ENCODE peak calls at places on chromosomes 13 and 19, in eight cellular contexts. B is stimulated activated CD4-positive, alpha-beta T cell treated with anti-CD3 and anti-CD28 coated beads, TNF-alpha, amount 100 ng/mL, for 4 hours; I is type B pancreatic cell; X is HCT116; Z is amniotic epithelial cell; M is lung microvascular endothelial cell; T is NT2/D1; V is Calu3. H is an unnamed sample.

GRCh38 chr19:3699071-3699740 is 1.1 kb downstream of the PIP5K1C start:
- DNase-seq in M (peak), Z (peak), I (no peak), X (no peak), V (no peak), B (no peak), T (no peak), H (peak)

GRCh38 chr13:53783466-53783865 is 754.9 kb downstream of the OLFM4 start:
- DNase-seq in V (no peak), B (no peak), M (no peak), I (no peak), Z (no peak), T (no peak), X (no peak), H (no peak)

GRCh38 chr19:47494211-47494547 is 10.2 kb upstream of the KPTN start:
- DNase-seq in I (no peak), V (no peak), T (no peak), Z (no peak), B (no peak), M (no peak), X (no peak), H (no peak)

GRCh38 chr19:45526143-45526542 is 18.9 kb downstream of the VASP start:
- DNase-seq in Z (peak), B (no peak), M (peak), X (no peak), I (no peak), V (peak), T (no peak), H (peak)

GRCh38 chr13:30580852-30581502 is 36.7 kb upstream of the USPL1 start:
- DNase-seq in X (no peak), I (no peak), B (no peak), T (no peak), M (no peak), V (no peak), Z (peak), H (no peak)

GRCh38 chr13:34153428-34154180 is 335.7 kb downstream of the RFC3 start:
- DNase-seq in T (no peak), Z (peak), X (no peak), B (no peak), I (no peak), V (peak), M (peak), H (peak)

GRCh38 chr19:52959613-52960295 is 2.9 kb downstream of the ZNF816 start:
- DNase-seq in I (no peak), V (no peak), B (no peak), T (no peak), X (no peak), M (no peak), Z (no peak), H (no peak)

GRCh38 chr13:113631341-113632095 is 26.5 kb downstream of the ATP4B start:
- DNase-seq in T (no peak), B (no peak), X (no peak), I (no peak), Z (no peak), V (no peak), M (no peak), H (no peak)

GRCh38 chr19:11382898-11383705 is 1.0 kb downstream of the EPOR start:
- DNase-seq in X (peak), M (peak), V (peak), Z (no peak), I (no peak), B (peak), T (no peak), H (peak)

GRCh38 chr19:41706741-41707501 is 1.5 kb upstream of the CEACAM5 start:
- DNase-seq in I (peak), V (peak), T (peak), B (peak), M (peak), X (peak), Z (no peak), H (peak)

GRCh38 chr19:13033819-13034611 is 38.7 kb downstream of the NFIX start:
- DNase-seq in I (no peak), V (peak), B (no peak), T (no peak), Z (peak), M (peak), X (peak), H (peak)

GRCh38 chr19:31408460-31409124 is 59.4 kb upstream of the TSHZ3 start:
- DNase-seq in B (no peak), X (no peak), I (no peak), Z (peak), M (no peak), T (no peak), V (no peak), H (no peak)

GRCh38 chr19:42170052-42170451 is 37.8 kb upstream of the POU2F2 start:
- DNase-seq in I (no peak), Z (no peak), X (no peak), V (no peak), T (no peak), M (no peak), B (no peak), H (no peak)

GRCh38 chr13:22789027-22789593 is 391.7 kb upstream of the SGCG start:
- DNase-seq in V (no peak), M (no peak), B (no peak), I (no peak), T (no peak), X (peak), Z (no peak), H (no peak)

GRCh38 chr19:4077800-4078683 is 11.3 kb upstream of the ZBTB7A start:
- DNase-seq in X (no peak), V (peak), I (no peak), Z (no peak), B (no peak), M (no peak), T (no peak), H (peak)

GRCh38 chr13:86914757-86915156 is 756.4 kb upstream of the SLITRK5 start:
- DNase-seq in Z (no peak), T (no peak), B (no peak), M (no peak), V (no peak), X (no peak), I (no peak), H (no peak)

GRCh38 chr19:5691205-5691929 is 1.3 kb downstream of the RPL36 start:
- DNase-seq in Z (peak), V (peak), T (no peak), I (no peak), M (peak), B (no peak), X (no peak), H (peak)

GRCh38 chr19:46946611-46947238 is 72.9 kb upstream of the NPAS1 start:
- DNase-seq in T (no peak), V (no peak), B (no peak), X (no peak), M (no peak), I (no peak), Z (peak), H (no peak)

GRCh38 chr13:45299194-45299593 is 41.8 kb downstream of the TPT1 start:
- DNase-seq in I (no peak), X (no peak), M (peak), B (no peak), Z (no peak), V (no peak), T (no peak), H (peak)

GRCh38 chr13:91277013-91277676 is 70.3 kb upstream of the MIR17HG start:
- DNase-seq in T (no peak), Z (no peak), V (no peak), M (no peak), B (no peak), I (no peak), X (no peak), H (no peak)

GRCh38 chr13:36533806-36534205 is 101.5 kb downstream of the CCNA1 start:
- DNase-seq in B (no peak), V (no peak), T (no peak), Z (no peak), X (no peak), I (no peak), M (peak), H (peak)

GRCh38 chr19:55336101-55336500 is 3.6 kb upstream of the KMT5C start:
- DNase-seq in M (no peak), T (no peak), V (no peak), I (no peak), X (no peak), Z (no peak), B (no peak), H (peak)

GRCh38 chr13:33728271-33729037 is 89.5 kb upstream of the RFC3 start:
- DNase-seq in M (peak), X (no peak), T (no peak), B (no peak), Z (peak), I (no peak), V (no peak), H (peak)

GRCh38 chr13:95505265-95505664 is 47.3 kb upstream of the CLDN10 start:
- DNase-seq in X (no peak), B (no peak), M (no peak), Z (no peak), V (no peak), T (peak), I (no peak), H (no peak)

GRCh38 chr13:30352121-30352520 is 44.8 kb upstream of the KATNAL1 start:
- DNase-seq in T (no peak), V (no peak), I (no peak), Z (no peak), M (no peak), B (no peak), X (no peak), H (no peak)

GRCh38 chr19:19817357-19817756 is 4.2 kb downstream of the ZNF506 start:
- DNase-seq in Z (no peak), T (no peak), I (no peak), X (no peak), B (no peak), V (no peak), M (no peak), H (no peak)

GRCh38 chr19:49362926-49363264 is 679 bp upstream of the TEAD2 start:
- DNase-seq in Z (peak), I (no peak), B (no peak), V (no peak), X (no peak), M (peak), T (no peak), H (peak)

GRCh38 chr13:80666782-80667537 is 326.0 kb upstream of the SPRY2 start:
- DNase-seq in I (no peak), V (no peak), M (no peak), X (no peak), T (no peak), B (no peak), Z (no peak), H (no peak)

GRCh38 chr13:27007166-27007565 is 164.4 kb downstream of the USP12 start:
- DNase-seq in Z (no peak), I (no peak), T (no peak), V (no peak), B (no peak), X (no peak), M (no peak), H (no peak)

GRCh38 chr19:45765365-45766292 is 3.4 kb downstream of the SIX5 start:
- DNase-seq in Z (no peak), M (no peak), I (no peak), T (no peak), B (no peak), V (no peak), X (no peak), H (no peak)

GRCh38 chr19:58228584-58229254 is at the start of gene ZNF544:
- DNase-seq in M (peak), B (peak), T (peak), X (peak), V (peak), Z (peak), I (peak), H (peak)

GRCh38 chr13:30616927-30617314 is 799 bp upstream of the USPL1 start:
- DNase-seq in V (peak), I (no peak), M (peak), T (peak), B (no peak), X (peak), Z (peak), H (peak)

GRCh38 chr13:19074519-19074918 is 107.1 kb downstream of the TUBA3C start:
- DNase-seq in Z (no peak), V (no peak), X (no peak), I (no peak), T (no peak), B (no peak), M (no peak), H (no peak)

GRCh38 chr13:57314897-57315520 is 148.0 kb downstream of the PRR20E start:
- DNase-seq in T (no peak), M (no peak), X (no peak), I (no peak), V (no peak), B (no peak), Z (no peak), H (no peak)